ENCODE peak calls at places on chromosome 3, in seven cellular contexts. G, W, Q, B, O, N and X are unnamed samples.

GRCh38 chr3:180828001-180828720 is 84.3 kb upstream of the FXR1 start:
- DNase-seq in G (no peak), W (no peak), Q (no peak), B (no peak), O (no peak), N (no peak), X (no peak)

GRCh38 chr3:181969925-181970324 is 258.2 kb downstream of the SOX2 start:
- DNase-seq in G (no peak), W (no peak), Q (no peak), B (no peak), O (no peak), N (no peak), X (no peak)

GRCh38 chr3:173770796-173771573 is 373.4 kb downstream of the NLGN1 start:
- DNase-seq in G (no peak), W (no peak), Q (no peak), B (no peak), O (no peak), N (no peak), X (no peak)

GRCh38 chr3:139572847-139573672 is 33.5 kb upstream of the RBP1 start:
- DNase-seq in G (no peak), W (no peak), Q (no peak), B (no peak), O (no peak), N (no peak), X (no peak)

GRCh38 chr3:193335031-193335430 is 43.5 kb downstream of the ATP13A5 start:
- DNase-seq in G (no peak), W (no peak), Q (no peak), B (no peak), O (no peak), N (no peak), X (no peak)

GRCh38 chr3:84077479-84077878 is 881.3 kb upstream of the CADM2 start:
- DNase-seq in G (no peak), W (no peak), Q (no peak), B (peak), O (no peak), N (no peak), X (no peak)

GRCh38 chr3:16124636-16125035 is 49.8 kb upstream of the GALNT15 start:
- DNase-seq in G (no peak), W (no peak), Q (no peak), B (no peak), O (peak), N (no peak), X (peak)

GRCh38 chr3:39147711-39148115 is 5.7 kb downstream of the CSRNP1 start:
- DNase-seq in G (no peak), W (no peak), Q (peak), B (peak), O (no peak), N (no peak), X (no peak)

GRCh38 chr3:178198329-178198728 is 337.9 kb upstream of the KCNMB2 start:
- DNase-seq in G (no peak), W (no peak), Q (no peak), B (no peak), O (no peak), N (no peak), X (no peak)

GRCh38 chr3:23830869-23831484 is 25.2 kb downstream of the UBE2E1 start:
- DNase-seq in G (no peak), W (no peak), Q (peak), B (no peak), O (no peak), N (no peak), X (no peak)

GRCh38 chr3:117624424-117624823 is 914.8 kb downstream of the TUSC7 start:
- DNase-seq in G (no peak), W (no peak), Q (no peak), B (no peak), O (no peak), N (no peak), X (no peak)

GRCh38 chr3:146161725-146162047 is 702 bp upstream of the PLOD2 start:
- DNase-seq in G (no peak), W (peak), Q (no peak), B (no peak), O (no peak), N (no peak), X (no peak)

GRCh38 chr3:25156526-25157075 is 271.5 kb upstream of the RARB start:
- DNase-seq in G (peak), W (no peak), Q (no peak), B (no peak), O (no peak), N (no peak), X (peak)

GRCh38 chr3:143302638-143303171 is 183.1 kb downstream of the CHST2 start:
- DNase-seq in G (no peak), W (no peak), Q (no peak), B (no peak), O (peak), N (no peak), X (peak)

GRCh38 chr3:37905346-37905745 is 43.7 kb downstream of the CTDSPL start:
- DNase-seq in G (peak), W (no peak), Q (no peak), B (no peak), O (no peak), N (no peak), X (no peak)

GRCh38 chr3:143332046-143332445 is 212.5 kb downstream of the CHST2 start:
- DNase-seq in G (no peak), W (no peak), Q (no peak), B (no peak), O (no peak), N (no peak), X (no peak)

GRCh38 chr3:138687236-138687635 is 78.7 kb downstream of the FAIM start:
- DNase-seq in G (no peak), W (no peak), Q (no peak), B (no peak), O (no peak), N (no peak), X (no peak)

GRCh38 chr3:129313983-129314756 is 35.5 kb downstream of the HMCES start:
- DNase-seq in G (no peak), W (peak), Q (peak), B (peak), O (no peak), N (no peak), X (no peak)

GRCh38 chr3:16884748-16885587 is at the start of gene PLCL2:
- DNase-seq in G (peak), W (peak), Q (peak), B (peak), O (no peak), N (peak), X (no peak)

GRCh38 chr3:42745776-42746454 is 27.1 kb downstream of the CCDC13 start:
- DNase-seq in G (no peak), W (no peak), Q (no peak), B (no peak), O (no peak), N (no peak), X (no peak)

GRCh38 chr3:111989061-111989678 is 9.6 kb upstream of the TAGLN3 start:
- DNase-seq in G (peak), W (no peak), Q (no peak), B (peak), O (peak), N (no peak), X (no peak)

GRCh38 chr3:129702934-129703712 is 96.6 kb upstream of the PLXND1 start:
- DNase-seq in G (no peak), W (no peak), Q (no peak), B (no peak), O (no peak), N (no peak), X (no peak)

GRCh38 chr3:188792788-188793187 is 379.0 kb upstream of the TPRG1 start:
- DNase-seq in G (peak), W (no peak), Q (peak), B (no peak), O (no peak), N (peak), X (no peak)

GRCh38 chr3:141368925-141369794 is 856 bp downstream of the ZBTB38 start:
- DNase-seq in G (no peak), W (no peak), Q (no peak), B (peak), O (no peak), N (no peak), X (no peak)

GRCh38 chr3:43783987-43784639 is 93.4 kb downstream of the ABHD5 start:
- DNase-seq in G (no peak), W (no peak), Q (no peak), B (no peak), O (no peak), N (no peak), X (no peak)

GRCh38 chr3:15283702-15284101 is 48.7 kb downstream of the SH3BP5 start:
- DNase-seq in G (no peak), W (no peak), Q (no peak), B (no peak), O (no peak), N (no peak), X (no peak)

GRCh38 chr3:153162513-153163348 is 705 bp downstream of the RAP2B start:
- DNase-seq in G (peak), W (peak), Q (peak), B (peak), O (no peak), N (peak), X (no peak)

GRCh38 chr3:24235121-24235520 is 259.5 kb downstream of the THRB start:
- DNase-seq in G (no peak), W (no peak), Q (no peak), B (no peak), O (no peak), N (no peak), X (no peak)

GRCh38 chr3:56796202-56796601 is 5.5 kb downstream of the ARHGEF3 start:
- DNase-seq in G (no peak), W (no peak), Q (peak), B (peak), O (no peak), N (no peak), X (no peak)

GRCh38 chr3:16476636-16477035 is 36.9 kb downstream of the RFTN1 start:
- DNase-seq in G (no peak), W (no peak), Q (no peak), B (no peak), O (peak), N (no peak), X (peak)

GRCh38 chr3:150697646-150698045 is 6.1 kb downstream of the ERICH6 start:
- DNase-seq in G (no peak), W (no peak), Q (no peak), B (no peak), O (no peak), N (no peak), X (no peak)
- TF ChIP-seq CTCF in G (no peak), W (no peak), Q (no peak), B (no peak), O (no peak), N (no peak), X (no peak)

GRCh38 chr3:132536442-132537153 is 60.5 kb upstream of the ACKR4 start:
- DNase-seq in G (no peak), W (no peak), Q (peak), B (peak), O (no peak), N (no peak), X (no peak)
- TF ChIP-seq CTCF in G (no peak), W (no peak), Q (no peak), B (no peak), O (no peak), N (no peak), X (no peak)

DNA sequence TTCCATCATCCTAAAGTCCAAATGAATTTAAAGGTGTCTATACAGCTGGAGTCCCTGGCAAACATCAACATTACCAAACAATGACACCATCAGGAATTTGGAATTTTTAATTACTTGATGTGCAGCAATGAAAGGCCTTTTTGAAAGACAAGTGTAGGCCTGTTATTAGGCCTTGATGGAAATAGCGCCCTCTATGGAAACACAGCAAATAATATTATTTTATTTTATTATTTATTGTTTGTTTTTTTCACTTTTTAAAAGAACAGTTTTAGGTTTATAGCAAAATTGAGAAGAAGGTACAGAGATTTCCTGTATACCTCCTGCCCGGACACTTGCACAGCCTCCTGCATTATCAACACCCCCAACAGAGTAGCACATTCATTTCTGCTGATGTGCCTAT is 18.1 kb upstream of the OR5AC2 start:
- DNase-seq in G (no peak), W (no peak), Q (no peak), B (no peak), O (no peak), N (no peak), X (no peak)
- TF ChIP-seq CTCF in G (no peak), W (no peak), Q (peak), B (no peak), O (no peak), N (peak), X (no peak)

GRCh38 chr3:149969110-149969944 is 1.4 kb downstream of the PFN2 start:
- DNase-seq in G (peak), W (peak), Q (no peak), B (peak), O (peak), N (peak), X (peak)
- TF ChIP-seq CTCF in G (peak), W (peak), Q (no peak), B (no peak), O (peak), N (no peak), X (peak)

GRCh38 chr3:71681224-71681668 is 44.0 kb downstream of the EIF4E3 start:
- DNase-seq in G (peak), W (peak), Q (peak), B (peak), O (peak), N (peak), X (no peak)
- TF ChIP-seq CTCF in G (peak), W (peak), Q (peak), B (peak), O (peak), N (peak), X (peak)

GRCh38 chr3:137514853-137515252 is 249.3 kb upstream of the SOX14 start:
- DNase-seq in G (no peak), W (no peak), Q (no peak), B (no peak), O (no peak), N (no peak), X (no peak)
- TF ChIP-seq CTCF in G (no peak), W (no peak), Q (no peak), B (no peak), O (no peak), N (no peak), X (no peak)